ENCODE peak calls at places on chromosomes 1 and 21, in four cellular contexts. M is brain microvascular endothelial cell, U is cardiac fibroblast, V is T-helper 17 cell. H is an unnamed sample.

GRCh38 chr1:90779573-90779972 is 62.5 kb upstream of the BARHL2 start:
- DNase-seq in U (no peak), V (no peak), M (no peak), H (no peak)

GRCh38 chr1:6488602-6489382 is 2.7 kb downstream of the PLEKHG5 start:
- DNase-seq in V (no peak), M (no peak), U (no peak), H (no peak)

GRCh38 chr1:119209943-119210342 is 69.5 kb upstream of the WARS2 start:
- DNase-seq in M (peak; percentile 18), U (peak; percentile 39), V (no peak), H (no peak)

GRCh38 chr1:29646161-29646775 is 409.9 kb downstream of the PTPRU start:
- DNase-seq in V (no peak), U (no peak), M (no peak), H (no peak)

GRCh38 chr1:51948491-51948915 is 42.0 kb downstream of the RAB3B start:
- DNase-seq in M (no peak), V (no peak), U (no peak), H (no peak)

GRCh38 chr1:240803151-240803550 is 191.2 kb upstream of the GREM2 start:
- DNase-seq in V (no peak), U (peak; percentile 76), M (peak; percentile 64), H (no peak)

GRCh38 chr1:220769205-220769604 is 17.5 kb upstream of the MTARC1 start:
- DNase-seq in M (no peak), V (no peak), U (no peak), H (no peak)

GRCh38 chr1:31416101-31416736 is 3.2 kb downstream of the SERINC2 start:
- DNase-seq in V (no peak), U (no peak), M (no peak), H (no peak)

GRCh38 chr1:208332774-208333126 is 88.6 kb upstream of the PLXNA2 start:
- DNase-seq in M (no peak), U (no peak), V (no peak), H (no peak)

GRCh38 chr1:31811605-31812004 is 4.2 kb downstream of the SPOCD1 start:
- DNase-seq in V (no peak), U (peak; percentile 43), M (peak; percentile 56), H (no peak)

GRCh38 chr1:9615316-9616063 is 26.8 kb downstream of the TMEM201 start:
- DNase-seq in M (peak; percentile 21), U (peak; percentile 56), V (no peak), H (no peak)

GRCh38 chr1:94045465-94046056 is 75.4 kb downstream of the ABCA4 start:
- DNase-seq in U (peak; percentile 100), V (no peak), M (peak; percentile 99), H (peak; percentile 91)

GRCh38 chr1:21234779-21235178 is 55.5 kb downstream of the ECE1 start:
- DNase-seq in U (peak; percentile 56), V (no peak), M (no peak), H (no peak)

GRCh38 chr1:185695299-185695698 is 38.9 kb upstream of the HMCN1 start:
- DNase-seq in U (no peak), M (no peak), V (no peak), H (no peak)

GRCh38 chr1:31653761-31654160 is 9.1 kb upstream of the PEF1 start:
- DNase-seq in M (no peak), V (no peak), U (no peak), H (no peak)

GRCh38 chr1:98203461-98203860 is 282.6 kb upstream of the DPYD start:
- DNase-seq in V (no peak), M (peak; percentile 24), U (peak; percentile 35), H (no peak)

GRCh38 chr1:10631121-10631810 is 156.5 kb downstream of the PEX14 start:
- DNase-seq in U (no peak), M (no peak), V (peak; percentile 11), H (peak; percentile 59)

GRCh38 chr1:185154912-185155513 is 1.7 kb downstream of the TRMT1L start:
- DNase-seq in M (no peak), V (no peak), U (peak; percentile 29), H (no peak)

GRCh38 chr1:183318433-183318832 is 99.7 kb downstream of the NMNAT2 start:
- DNase-seq in U (peak; percentile 97), V (no peak), M (peak; percentile 84), H (peak; percentile 82)

GRCh38 chr1:21251773-21252471 is 38.3 kb downstream of the ECE1 start:
- DNase-seq in U (peak; percentile 97), M (peak; percentile 93), V (no peak), H (no peak)

GRCh38 chr1:174874337-174875053 is 125.3 kb upstream of the CACYBP start:
- DNase-seq in V (no peak), M (no peak), U (no peak), H (no peak)

GRCh38 chr21:38060533-38060932 is 144.3 kb upstream of the KCNJ6 start:
- DNase-seq in M (no peak), V (no peak), U (no peak), H (no peak)

GRCh38 chr21:42796327-42797062 is 82.8 kb downstream of the WDR4 start:
- DNase-seq in U (no peak), M (no peak), V (no peak), H (no peak)

GRCh38 chr1:19042675-19043578 is 86.5 kb upstream of the IFFO2 start:
- DNase-seq in V (no peak), M (no peak), U (no peak), H (no peak)

GRCh38 chr1:183719976-183720497 is 66.9 kb upstream of the APOBEC4 start:
- DNase-seq in U (peak; percentile 50), M (no peak), V (no peak), H (no peak)

H was measured in left lung.